ENCODE peak calls at places on chromosomes 6 and 20, in ten cellular contexts. G, V, E, Q, A, O, S, F, U and C are unnamed samples.

GRCh38 chr6:93678841-93679454 is 259.6 kb upstream of the EPHA7 start:
- DNase-seq in U (no peak), O (peak; percentile 5), V (no peak), S (no peak), F (peak; percentile 29), E (no peak), Q (no peak), A (no peak), G (no peak), C (no peak)

GRCh38 chr6:84197708-84198107 is 29.7 kb downstream of the CEP162 start:
- DNase-seq in S (no peak), G (no peak), A (no peak), F (peak; percentile 24), V (no peak), U (no peak), E (no peak), Q (no peak), O (no peak), C (no peak)

GRCh38 chr6:164693934-164694333 is 615.5 kb downstream of the C6orf118 start:
- DNase-seq in E (no peak), S (no peak), V (no peak), A (no peak), O (peak; percentile 83), G (no peak), Q (no peak), U (no peak), F (no peak), C (no peak)

GRCh38 chr6:154848580-154848979 is 115.4 kb downstream of the SCAF8 start:
- DNase-seq in Q (no peak), V (peak; percentile 9), A (no peak), S (no peak), E (no peak), U (no peak), O (peak; percentile 23), F (peak; percentile 55), G (no peak), C (no peak)

GRCh38 chr6:168956884-168957730 is 296.5 kb downstream of the THBS2 start:
- DNase-seq in S (no peak), U (peak; percentile 77), G (peak; percentile 54), E (peak; percentile 78), V (peak; percentile 77), O (peak; percentile 78), A (peak; percentile 57), F (peak; percentile 92), Q (peak; percentile 42), C (peak; percentile 83)

GRCh38 chr6:3356056-3356823 is 97.5 kb downstream of the PSMG4 start:
- DNase-seq in A (peak; percentile 88), E (peak; percentile 77), F (peak; percentile 74), O (peak; percentile 66), S (peak; percentile 75), U (peak; percentile 25), G (peak; percentile 56), V (peak; percentile 81), Q (peak; percentile 81), C (peak; percentile 86)

GRCh38 chr6:110513001-110513400 is 36.6 kb upstream of the SLC22A16 start:
- DNase-seq in F (peak; percentile 79), S (no peak), U (peak; percentile 72), G (no peak), A (no peak), O (peak; percentile 17), V (no peak), E (no peak), Q (no peak), C (no peak)

GRCh38 chr20:15867899-15868298 is 705.3 kb downstream of the KIF16B start:
- DNase-seq in S (no peak), V (no peak), A (no peak), F (no peak), G (no peak), Q (no peak), U (peak; percentile 18), O (no peak), E (no peak), C (no peak)

GRCh38 chr6:113672691-113673149 is 184.4 kb upstream of the MARCKS start:
- DNase-seq in A (no peak), G (peak; percentile 66), U (no peak), O (peak; percentile 77), E (peak; percentile 63), V (peak; percentile 69), Q (no peak), F (no peak), S (peak; percentile 67), C (peak; percentile 77)

GRCh38 chr20:57948177-57948955 is 238.6 kb upstream of the PMEPA1 start:
- DNase-seq in Q (no peak), F (peak; percentile 3), G (no peak), O (peak; percentile 78), A (no peak), E (no peak), U (no peak), S (no peak), V (no peak), C (no peak)

GRCh38 chr6:26186652-26187051 is 99.4 kb downstream of the HFE start:
- DNase-seq in F (no peak), G (no peak), V (no peak), E (no peak), U (no peak), Q (no peak), O (no peak), S (no peak), A (no peak), C (no peak)

GRCh38 chr20:53869466-53870258 is 200.7 kb downstream of the BCAS1 start:
- DNase-seq in F (peak; percentile 91), G (no peak), U (peak; percentile 89), S (no peak), O (peak; percentile 73), Q (peak; percentile 86), A (peak; percentile 64), E (no peak), V (peak; percentile 38), C (peak; percentile 60)

DNA sequence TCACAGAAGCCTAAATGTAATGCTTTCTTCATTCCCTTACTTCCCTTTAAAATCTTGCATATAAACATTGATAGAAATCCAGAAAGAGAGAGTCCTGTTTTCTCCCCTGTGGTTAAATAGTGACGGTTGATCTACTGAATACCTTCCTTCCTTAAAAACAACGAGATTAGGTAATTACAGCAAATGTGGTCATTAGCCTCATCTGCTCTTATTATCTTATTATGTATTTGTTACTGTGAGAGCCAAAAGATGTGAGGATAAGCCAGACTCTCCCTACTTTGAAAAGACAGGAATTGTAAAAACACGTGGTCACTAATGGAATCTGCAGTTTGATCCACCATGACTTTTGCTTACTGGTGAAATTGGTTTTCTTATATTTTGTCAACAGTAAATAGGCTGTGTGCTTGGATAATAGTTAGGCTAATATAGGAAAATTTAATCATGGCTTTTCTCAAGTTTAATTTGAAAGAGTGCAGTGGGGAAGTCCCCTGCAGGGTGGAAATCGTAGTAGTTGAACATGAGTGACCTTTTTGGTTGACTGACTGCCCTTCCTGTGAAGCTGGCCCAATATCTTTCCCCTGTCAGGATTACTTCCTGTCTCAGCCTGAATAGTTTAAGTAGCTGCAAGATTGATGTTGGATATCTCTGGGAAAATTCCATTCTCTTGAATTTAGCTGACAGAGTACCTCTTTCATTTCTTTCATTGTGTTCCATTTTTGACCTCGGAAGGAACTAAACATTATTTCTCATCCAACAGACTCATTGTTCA is 62.8 kb downstream of the JARID2 start:
- DNase-seq in O (peak; percentile 76), G (no peak), V (peak; percentile 52), Q (no peak), S (no peak), A (no peak), U (no peak), F (no peak), E (no peak), C (no peak)
- H3K4me3 ChIP-seq in O (no peak overlapping the region), G (no peak overlapping the region), V (no peak overlapping the region), Q (no peak overlapping the region), S (no peak overlapping the region), A (no peak overlapping the region), U (no peak overlapping the region), F (no peak overlapping the region), E (no peak overlapping the region), C (no peak overlapping the region)

GRCh38 chr20:59030911-59031310 is 1.2 kb downstream of the ATP5F1E start:
- DNase-seq in G (no peak), A (no peak), V (no peak), U (no peak), Q (no peak), E (no peak), S (no peak), O (no peak), F (no peak), C (no peak)
- H3K4me3 ChIP-seq in G (peak overlapping the region; percentile 85), A (peak overlapping the region; percentile 69), V (peak overlapping the region; percentile 91), U (peak overlapping the region; percentile 78), Q (peak overlapping the region; percentile 96), E (peak overlapping the region; percentile 86), S (peak overlapping the region; percentile 91), O (peak overlapping the region; percentile 87), F (peak overlapping the region; percentile 89), C (peak overlapping the region; percentile 93)

DNA sequence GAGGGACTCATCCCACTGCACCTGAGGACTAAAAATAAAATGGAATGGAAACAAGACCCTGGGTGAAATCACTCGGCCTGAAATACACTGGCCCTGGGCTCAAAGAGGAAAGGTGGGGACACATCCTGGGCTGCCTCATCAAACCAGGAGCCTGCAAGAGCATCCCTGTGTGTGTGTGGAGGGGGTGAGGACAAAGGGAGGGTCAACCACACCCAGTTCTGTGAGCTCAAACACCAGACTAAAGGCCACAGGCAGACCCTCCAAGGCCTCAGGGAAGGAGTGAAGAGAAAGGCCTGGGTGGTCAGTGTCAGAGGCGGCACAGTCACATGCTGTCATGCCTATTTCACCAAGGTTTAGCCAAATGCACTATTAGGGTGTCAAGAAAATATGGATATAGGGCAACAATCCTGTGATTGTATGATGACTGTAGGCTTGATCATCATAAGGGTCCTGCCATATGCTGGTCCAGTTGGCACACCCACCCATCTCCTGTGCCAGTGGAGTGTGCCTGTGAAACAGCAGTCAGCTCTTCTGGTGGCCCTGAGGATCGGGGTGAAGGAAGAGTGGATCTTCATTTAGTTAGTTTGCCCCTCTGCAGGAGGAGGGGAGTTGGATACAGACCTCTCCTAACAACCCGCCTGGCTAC is 28.9 kb downstream of the SRSF3 start:
- DNase-seq in V (no peak), S (peak; percentile 26), A (no peak), F (no peak), O (no peak), E (no peak), Q (no peak), U (no peak), G (no peak), C (peak; percentile 12)
- H3K4me3 ChIP-seq in V (no peak overlapping the region), S (no peak overlapping the region), A (no peak overlapping the region), F (no peak overlapping the region), O (no peak overlapping the region), E (no peak overlapping the region), Q (no peak overlapping the region), U (no peak overlapping the region), G (no peak overlapping the region), C (no peak overlapping the region)

GRCh38 chr6:95364016-95364604 is 213.2 kb upstream of the MANEA start:
- DNase-seq in G (no peak), Q (no peak), S (no peak), U (peak; percentile 37), V (peak; percentile 30), A (no peak), F (peak; percentile 38), O (peak; percentile 2), E (no peak), C (no peak)

GRCh38 chr6:95366414-95366813 is 210.9 kb upstream of the MANEA start:
- DNase-seq in Q (no peak), A (no peak), E (no peak), O (no peak), V (no peak), S (no peak), G (no peak), U (no peak), F (no peak), C (no peak)

DNA sequence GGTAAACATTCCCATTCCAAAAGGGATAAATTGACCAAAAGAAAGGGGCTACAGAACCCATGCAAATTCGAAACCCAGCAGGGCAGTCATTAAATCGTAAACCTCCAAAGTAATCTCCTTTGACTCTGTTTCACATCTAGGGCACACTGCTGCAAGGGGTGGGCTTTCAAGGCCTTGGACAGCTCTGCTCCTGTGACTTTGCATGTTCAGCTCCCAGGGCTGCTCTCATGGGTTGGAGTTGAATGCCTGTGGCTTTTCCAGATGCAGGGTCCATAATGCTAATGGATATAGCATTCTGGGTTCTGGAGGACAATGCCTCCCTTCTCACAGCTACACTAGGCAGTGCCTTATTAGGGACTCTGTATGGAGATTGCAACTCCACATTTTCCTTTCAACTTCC is 211.9 kb upstream of the MANEA start:
- DNase-seq in E (no peak), U (no peak), V (no peak), F (no peak), A (no peak), G (no peak), Q (no peak), S (no peak), O (no peak), C (no peak)
- H3K4me3 ChIP-seq in E (no peak overlapping the region), U (no peak overlapping the region), V (no peak overlapping the region), F (no peak overlapping the region), A (no peak overlapping the region), G (no peak overlapping the region), Q (no peak overlapping the region), S (no peak overlapping the region), O (no peak overlapping the region), C (no peak overlapping the region)